ENCODE peak calls at places on chromosomes 3 and 15, in five cellular contexts. O is SJCRH30, U is hepatocyte, M is small intestine, I is fibroblast of lung. Z is an unnamed sample.

GRCh38 chr3:182294696-182295095 is 498.6 kb upstream of the ATP11B start:
- DNase-seq in O (no peak), M (no peak), U (no peak), I (no peak), Z (no peak)

GRCh38 chr15:86691091-86691490 is 611.4 kb downstream of the AGBL1 start:
- DNase-seq in M (peak; percentile 28), O (no peak), U (peak; percentile 17), I (peak; percentile 3), Z (no peak)

GRCh38 chr3:195155842-195156241 is 115.1 kb downstream of the XXYLT1 start:
- DNase-seq in O (no peak), I (peak; percentile 78), M (no peak), U (no peak), Z (peak; percentile 58)

GRCh38 chr15:83443076-83443847 is 3.9 kb upstream of the SH3GL3 start:
- DNase-seq in I (peak; percentile 29), M (no peak), O (no peak), U (no peak), Z (no peak)

GRCh38 chr3:67362686-67363085 is 291.7 kb downstream of the SUCLG2 start:
- DNase-seq in O (no peak), M (no peak), I (peak; percentile 37), U (peak; percentile 52), Z (peak; percentile 18)

GRCh38 chr3:172101107-172101506 is 61.7 kb downstream of the FNDC3B start:
- DNase-seq in M (no peak), O (no peak), U (no peak), I (no peak), Z (no peak)

GRCh38 chr3:128152419-128153155 is 694 bp upstream of the EEFSEC start:
- DNase-seq in M (no peak), O (no peak), U (no peak), I (peak; percentile 62), Z (no peak)

GRCh38 chr3:129348734-129349133 is 70.1 kb downstream of the HMCES start:
- DNase-seq in O (no peak), M (no peak), U (no peak), I (no peak), Z (no peak)

GRCh38 chr3:127419140-127419539 is 131.3 kb upstream of the PRR20G start:
- DNase-seq in M (no peak), O (no peak), I (no peak), U (no peak), Z (no peak)

GRCh38 chr3:189202583-189202982 is 30.8 kb downstream of the TPRG1 start:
- DNase-seq in O (no peak), M (no peak), U (no peak), I (no peak), Z (no peak)

GRCh38 chr15:80404719-80405553 is 754 bp downstream of the ARNT2 start:
- DNase-seq in I (peak; percentile 36), U (peak; percentile 40), M (no peak), O (no peak), Z (no peak)

GRCh38 chr15:63231717-63232116 is 42.3 kb downstream of the RAB8B start:
- DNase-seq in U (no peak), M (no peak), O (no peak), I (no peak), Z (peak; percentile 29)

GRCh38 chr3:122918576-122919290 is 108.8 kb downstream of the SEMA5B start:
- DNase-seq in U (peak; percentile 57), O (no peak), M (no peak), I (peak; percentile 22), Z (peak; percentile 6)

GRCh38 chr3:195073866-195074860 is 196.8 kb downstream of the XXYLT1 start:
- DNase-seq in M (no peak), U (no peak), I (no peak), O (no peak), Z (no peak)

GRCh38 chr3:61944736-61945135 is 383.4 kb downstream of the PTPRG start:
- DNase-seq in M (no peak), I (no peak), O (no peak), U (no peak), Z (no peak)
- H3K4me1 ChIP-seq in M (no peaks in the 10 kb centered on the region), I (no peaks in the 10 kb centered on the region), O (no peaks in the 10 kb centered on the region), U (no peaks in the 10 kb centered on the region), Z (no peaks in the 10 kb centered on the region)

GRCh38 chr3:50177346-50177745 is 14.1 kb upstream of the GNAT1 start:
- DNase-seq in U (no peak), O (peak; percentile 75), I (no peak), M (peak; percentile 77), Z (no peak)

GRCh38 chr3:50173685-50174516 is 17.5 kb upstream of the GNAT1 start:
- DNase-seq in M (peak; percentile 52), O (no peak), U (no peak), I (no peak), Z (no peak)

GRCh38 chr3:50174517-50174895 is 16.9 kb upstream of the GNAT1 start:
- DNase-seq in I (no peak), M (no peak), O (no peak), U (no peak), Z (no peak)

GRCh38 chr3:50172615-50173220 is 17.6 kb downstream of the SEMA3F start:
- DNase-seq in O (no peak), U (no peak), I (no peak), M (peak; percentile 72), Z (no peak)

DNA sequence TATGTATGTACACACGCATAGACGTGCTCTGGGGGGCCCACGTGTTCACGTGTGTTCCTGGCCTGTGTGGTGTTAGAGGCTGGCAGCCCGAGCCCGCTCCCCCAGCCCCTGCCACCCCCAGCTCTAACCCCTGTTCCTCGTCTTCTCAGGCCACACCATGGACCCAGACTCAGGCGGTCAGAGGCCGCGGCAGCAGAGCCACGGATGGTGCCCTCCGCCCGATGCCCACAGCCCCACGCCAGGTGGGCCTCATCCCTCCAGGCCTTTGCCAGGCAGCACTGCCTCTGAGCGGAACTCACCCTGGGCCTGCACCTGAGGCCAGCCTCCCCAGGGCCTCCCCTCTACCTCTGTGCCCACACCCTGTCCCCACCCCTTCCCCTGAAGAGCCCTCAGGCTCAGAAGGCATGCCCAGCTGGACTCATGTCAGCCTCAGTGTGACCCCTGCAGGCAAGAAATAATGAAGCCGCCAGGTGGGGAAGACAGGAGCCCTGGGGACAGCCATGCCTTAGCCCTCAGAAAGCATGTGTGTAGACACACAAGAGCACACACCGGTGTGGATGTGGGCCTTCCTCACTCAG is 16.4 kb upstream of the GNAT1 start:
- DNase-seq in M (no peak), I (no peak), O (no peak), U (no peak), Z (no peak)
- H3K36me3 ChIP-seq in M (no peaks in the 10 kb centered on the region), I (no peaks in the 10 kb centered on the region), O (no peaks in the 10 kb centered on the region), U (no peaks in the 10 kb centered on the region), Z (peaks cover 6% of the 10 kb centered on the region)

GRCh38 chr15:40289140-40289775 is 6.4 kb upstream of the ANKRD63 start:
- DNase-seq in U (no peak), O (no peak), I (no peak), M (peak; percentile 73), Z (no peak)
- H3K4me1 ChIP-seq in U (peaks cover 28% of the 10 kb centered on the region), O (peaks cover 48% of the 10 kb centered on the region), I (no peaks in the 10 kb centered on the region), M (no peaks in the 10 kb centered on the region), Z (peaks cover 5% of the 10 kb centered on the region)

GRCh38 chr15:96422153-96422552 is 91.7 kb downstream of the NR2F2 start:
- DNase-seq in U (no peak), O (no peak), I (no peak), M (no peak), Z (no peak)
- H3K36me3 ChIP-seq in U (no peaks in the 10 kb centered on the region), O (no peaks in the 10 kb centered on the region), I (no peaks in the 10 kb centered on the region), M (no peaks in the 10 kb centered on the region), Z (no peaks in the 10 kb centered on the region)

GRCh38 chr3:14253022-14253761 is 74.6 kb downstream of the LSM3 start:
- DNase-seq in O (no peak), U (peak; percentile 64), M (peak; percentile 60), I (peak; percentile 84), Z (no peak)
- H3K4me1 ChIP-seq in O (no peaks in the 10 kb centered on the region), U (peaks cover 23% of the 10 kb centered on the region), M (no peaks in the 10 kb centered on the region), I (no peaks in the 10 kb centered on the region), Z (no peaks in the 10 kb centered on the region)

Z was measured in endothelial cell of umbilical vein.